ENCODE peak calls at places on chromosomes 11 and 22, in ten cellular contexts. C is heart right ventricle; Q is GM12878; N is neural progenitor cell; R is aorta; M is body of pancreas; T is thyroid gland; L is IMR-90; G is effector memory CD4-positive, alpha-beta T cell; X is SK-N-MC. K is an unnamed sample.

GRCh38 chr22:44782286-44782830 is 30.0 kb downstream of the ARHGAP8 start:
- DNase-seq in C (no peak), Q (no peak), N (no peak), R (no peak), M (no peak), T (no peak), L (no peak), G (no peak), X (no peak), K (no peak)

GRCh38 chr11:62497132-62497915 is 49.3 kb downstream of the AHNAK start:
- DNase-seq in C (no peak), Q (peak; percentile 13), N (peak; percentile 74), R (no peak), M (no peak), T (no peak), L (peak; percentile 81), G (no peak), X (no peak), K (peak; percentile 37)

GRCh38 chr22:17095538-17095937 is 10.7 kb downstream of the IL17RA start:
- DNase-seq in C (no peak), Q (no peak), N (peak; percentile 45), R (no peak), M (no peak), T (no peak), L (no peak), G (no peak), X (no peak), K (no peak)

GRCh38 chr11:109106201-109106906 is 315.6 kb upstream of the C11orf87 start:
- DNase-seq in C (no peak), Q (no peak), N (peak; percentile 57), R (no peak), M (no peak), T (no peak), L (no peak), G (no peak), X (no peak), K (no peak)

GRCh38 chr11:70002433-70002832 is 75.7 kb upstream of the ANO1 start:
- DNase-seq in C (no peak), Q (no peak), N (no peak), R (no peak), M (no peak), T (no peak), L (no peak), G (no peak), X (no peak), K (no peak)

GRCh38 chr11:44788536-44789227 is 61.9 kb downstream of the TSPAN18 start:
- DNase-seq in C (no peak), Q (no peak), N (no peak), R (no peak), M (no peak), T (no peak), L (peak; percentile 49), G (no peak), X (no peak), K (no peak)

GRCh38 chr22:36175892-36176291 is 15.3 kb upstream of the APOL3 start:
- DNase-seq in C (no peak), Q (no peak), N (no peak), R (no peak), M (no peak), T (no peak), L (no peak), G (no peak), X (no peak), K (no peak)

GRCh38 chr22:26975381-26975780 is 318.0 kb downstream of the MIAT start:
- DNase-seq in C (no peak), Q (no peak), N (no peak), R (no peak), M (no peak), T (no peak), L (no peak), G (no peak), X (no peak), K (no peak)

GRCh38 chr22:42357221-42357620 is 75.0 kb downstream of the NFAM1 start:
- DNase-seq in C (no peak), Q (no peak), N (no peak), R (no peak), M (no peak), T (no peak), L (no peak), G (no peak), X (no peak), K (no peak)

GRCh38 chr22:42357634-42358296 is 74.4 kb downstream of the NFAM1 start:
- DNase-seq in C (peak; percentile 50), Q (no peak), N (no peak), R (no peak), M (peak; percentile 68), T (peak; percentile 94), L (no peak), G (no peak), X (no peak), K (no peak)

GRCh38 chr22:42353883-42354727 is 78.1 kb downstream of the NFAM1 start:
- DNase-seq in C (no peak), Q (no peak), N (peak; percentile 79), R (no peak), M (no peak), T (no peak), L (peak; percentile 13), G (no peak), X (no peak), K (no peak)

GRCh38 chr22:42358643-42359558 is 73.3 kb downstream of the NFAM1 start:
- DNase-seq in C (no peak), Q (no peak), N (no peak), R (no peak), M (no peak), T (no peak), L (no peak), G (no peak), X (no peak), K (no peak)

DNA sequence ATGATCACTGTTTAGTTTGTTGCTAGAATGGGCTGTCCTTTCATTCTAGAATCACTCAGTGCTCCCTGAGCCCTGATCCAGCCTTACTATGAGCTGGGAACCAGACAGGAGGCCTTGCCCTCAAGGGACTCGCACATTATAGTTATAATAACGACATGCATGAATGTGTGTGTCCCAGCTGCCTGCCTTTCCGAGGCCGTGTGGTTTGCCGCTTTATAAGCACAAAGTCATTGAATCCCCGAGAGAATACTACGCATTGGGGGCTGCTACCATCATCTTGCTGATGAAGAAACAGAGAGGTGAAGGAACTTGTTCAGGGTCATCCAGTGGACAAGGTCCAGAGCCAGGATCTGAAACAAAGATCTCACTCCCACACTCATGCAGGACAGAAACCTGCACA is 75.7 kb downstream of the NFAM1 start:
- DNase-seq in C (no peak), Q (peak; percentile 31), N (no peak), R (no peak), M (no peak), T (no peak), L (no peak), G (no peak), X (no peak), K (no peak)
- H3K4me3 ChIP-seq in C (no peak overlapping the region), Q (no peak overlapping the region), N (no peak overlapping the region), R (no peak overlapping the region), M (no peak overlapping the region), T (no peak overlapping the region), L (no peak overlapping the region), G (no peak overlapping the region), X (no peak overlapping the region), K (no peak overlapping the region)

GRCh38 chr11:121369366-121369765 is 76.8 kb downstream of the SC5D start:
- DNase-seq in C (no peak), Q (no peak), N (no peak), R (no peak), M (no peak), T (no peak), L (no peak), G (no peak), X (no peak), K (no peak)

GRCh38 chr11:121372028-121372427 is 79.5 kb downstream of the SC5D start:
- DNase-seq in C (no peak), Q (no peak), N (no peak), R (no peak), M (no peak), T (no peak), L (no peak), G (no peak), X (no peak), K (no peak)

GRCh38 chr11:121376135-121376534 is 76.0 kb upstream of the SORL1 start:
- DNase-seq in C (no peak), Q (no peak), N (no peak), R (no peak), M (no peak), T (no peak), L (no peak), G (no peak), X (no peak), K (no peak)

GRCh38 chr11:121372671-121373429 is 79.3 kb upstream of the SORL1 start:
- DNase-seq in C (no peak), Q (peak; percentile 82), N (no peak), R (no peak), M (no peak), T (no peak), L (no peak), G (no peak), X (no peak), K (no peak)

DNA sequence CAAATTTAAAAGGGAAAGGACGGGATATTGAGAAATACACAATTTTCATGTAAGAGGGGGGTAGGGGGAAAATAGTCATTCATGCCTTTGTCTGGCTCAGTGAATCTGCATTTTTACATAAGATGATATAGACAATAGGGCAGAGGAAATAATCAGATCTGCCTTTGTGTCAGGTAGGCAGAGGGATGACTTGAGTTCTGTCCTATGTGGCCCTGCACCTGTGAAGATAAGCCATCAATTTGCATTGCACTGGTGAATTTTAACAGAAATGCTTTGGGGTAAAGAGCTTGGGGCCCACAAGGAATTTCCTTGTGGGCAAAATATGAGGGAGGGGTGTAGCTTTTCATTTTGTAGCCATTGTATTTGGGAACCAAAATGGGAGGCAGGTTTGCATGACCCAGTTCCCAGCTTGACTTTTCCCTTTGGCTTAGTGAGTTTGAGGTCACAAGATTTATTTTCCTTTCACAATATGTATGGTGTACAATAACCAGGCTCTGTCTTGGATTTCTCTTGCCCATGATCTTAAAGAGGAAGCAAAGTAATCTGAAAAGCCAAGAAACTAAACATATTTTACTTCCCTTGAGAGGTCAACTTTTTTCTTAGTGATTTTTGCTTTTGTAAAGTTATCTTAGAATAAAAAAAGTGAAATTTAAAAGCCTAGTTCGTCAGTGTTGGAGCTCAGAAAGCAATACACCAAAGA is 77.7 kb upstream of the SORL1 start:
- DNase-seq in C (no peak), Q (no peak), N (no peak), R (no peak), M (no peak), T (no peak), L (no peak), G (no peak), X (no peak), K (no peak)
- H3K36me3 ChIP-seq in C (no peaks in the 10 kb centered on the region), Q (no peaks in the 10 kb centered on the region), N (no peaks in the 10 kb centered on the region), R (no peaks in the 10 kb centered on the region), M (no peaks in the 10 kb centered on the region), T (no peaks in the 10 kb centered on the region), L (no peaks in the 10 kb centered on the region), G (no peaks in the 10 kb centered on the region), X (no peaks in the 10 kb centered on the region), K (no peaks in the 10 kb centered on the region)

GRCh38 chr22:42958937-42959336 is 56.0 kb downstream of the PACSIN2 start:
- DNase-seq in C (no peak), Q (no peak), N (no peak), R (no peak), M (no peak), T (no peak), L (no peak), G (no peak), X (no peak), K (no peak)
- H3K4me3 ChIP-seq in C (no peak overlapping the region), Q (no peak overlapping the region), N (no peak overlapping the region), R (peak overlapping the region; percentile 17), M (no peak overlapping the region), T (no peak overlapping the region), L (no peak overlapping the region), G (no peak overlapping the region), X (no peak overlapping the region), K (peak overlapping the region; percentile 41)

DNA sequence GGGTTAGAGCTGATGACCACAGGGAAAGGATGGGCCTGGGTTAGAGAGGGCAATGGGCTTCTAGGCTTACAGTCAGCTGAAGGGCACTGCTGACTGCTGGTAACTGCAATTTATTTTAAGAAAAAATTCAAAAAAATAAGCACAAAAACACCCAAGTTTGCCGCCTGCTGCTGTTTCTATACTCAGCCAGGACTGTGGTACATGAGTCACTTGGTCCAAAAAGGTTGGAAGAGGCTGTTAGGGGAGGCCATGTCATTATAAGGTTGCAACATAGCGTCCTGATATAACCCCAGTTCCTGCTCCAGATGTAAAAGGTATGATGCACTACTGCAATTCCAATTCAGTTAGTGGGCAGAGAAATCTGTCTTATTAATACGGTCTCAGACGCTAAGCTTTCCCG is 98.9 kb downstream of the ETS1 start:
- DNase-seq in C (no peak), Q (no peak), N (no peak), R (no peak), M (no peak), T (no peak), L (peak; percentile 98), G (no peak), X (no peak), K (no peak)
- H3K36me3 ChIP-seq in C (peaks cover 47% of the 10 kb centered on the region), Q (peaks cover 53% of the 10 kb centered on the region), N (no peaks in the 10 kb centered on the region), R (peaks cover 10% of the 10 kb centered on the region), M (no peaks in the 10 kb centered on the region), T (peaks cover 18% of the 10 kb centered on the region), L (peaks cover 35% of the 10 kb centered on the region), G (peaks cover 73% of the 10 kb centered on the region), X (no peaks in the 10 kb centered on the region), K (peaks cover 66% of the 10 kb centered on the region)